ENCODE peak calls at places on chromosomes 11 and 22, in four cellular contexts. X is CD8-positive, alpha-beta memory T cell; E is NCI-H524; J is ACHN. S is an unnamed sample.

GRCh38 chr22:46293591-46294260 is 2.9 kb upstream of the GTSE1 start:
- DNase-seq in X (no peak), E (no peak), J (no peak), S (no peak)

GRCh38 chr11:72762641-72763304 is 10.6 kb upstream of the ARAP1 start:
- DNase-seq in X (no peak), E (no peak), J (no peak), S (no peak)

GRCh38 chr11:61543606-61544306 is 35.2 kb downstream of the LRRC10B start:
- DNase-seq in X (no peak), E (no peak), J (no peak), S (no peak)

GRCh38 chr11:59710136-59710847 is 3.4 kb downstream of the OR10V1 start:
- DNase-seq in X (no peak), E (no peak), J (no peak), S (peak)

GRCh38 chr22:21761994-21762680 is 26.5 kb upstream of the YPEL1 start:
- DNase-seq in X (no peak), E (no peak), J (no peak), S (no peak)

GRCh38 chr11:128066429-128066828 is 520.9 kb downstream of the ETS1 start:
- DNase-seq in X (no peak), E (no peak), J (no peak), S (no peak)

GRCh38 chr11:116544721-116545120 is 228.1 kb downstream of the BUD13 start:
- DNase-seq in X (no peak), E (no peak), J (no peak), S (no peak)

GRCh38 chr11:118435893-118436624 is at the start of gene KMT2A:
- DNase-seq in X (peak), E (peak), J (peak), S (peak)

GRCh38 chr22:46763051-46763705 is 728 bp downstream of the TBC1D22A start:
- DNase-seq in X (peak), E (no peak), J (peak), S (peak)

GRCh38 chr22:38033522-38034277 is 23.5 kb upstream of the PICK1 start:
- DNase-seq in X (no peak), E (no peak), J (no peak), S (no peak)

GRCh38 chr22:42300286-42301071 is 30.0 kb upstream of the TCF20 start:
- DNase-seq in X (peak), E (no peak), J (peak), S (no peak)

GRCh38 chr11:20501971-20502370 is 97.4 kb upstream of the SLC6A5 start:
- DNase-seq in X (no peak), E (no peak), J (no peak), S (no peak)

GRCh38 chr11:46363455-46363920 is 16.2 kb downstream of the DGKZ start:
- DNase-seq in X (no peak), E (peak), J (no peak), S (no peak)

GRCh38 chr22:35422936-35423335 is 23.0 kb downstream of the MCM5 start:
- DNase-seq in X (no peak), E (no peak), J (no peak), S (no peak)

GRCh38 chr11:88484873-88485621 is 147.5 kb upstream of the CTSC start:
- DNase-seq in X (peak), E (no peak), J (peak), S (peak)

GRCh38 chr11:9160166-9160565 is 68.8 kb upstream of the SCUBE2 start:
- DNase-seq in X (no peak), E (no peak), J (no peak), S (no peak)

GRCh38 chr11:68998390-68998911 is 14.6 kb downstream of the MRGPRF start:
- DNase-seq in X (no peak), E (peak), J (no peak), S (peak)

GRCh38 chr11:877565-877964 is 33.0 kb downstream of the CHID1 start:
- DNase-seq in X (no peak), E (no peak), J (peak), S (peak)

GRCh38 chr11:6628526-6628925 is 9.3 kb upstream of the TPP1 start:
- DNase-seq in X (no peak), E (no peak), J (no peak), S (no peak)

GRCh38 chr22:48427731-48428211 is 1399.9 kb downstream of the BRD1 start:
- DNase-seq in X (no peak), E (no peak), J (no peak), S (no peak)

GRCh38 chr11:77784572-77784971 is 36.0 kb downstream of the RSF1 start:
- DNase-seq in X (no peak), E (no peak), J (no peak), S (no peak)

GRCh38 chr11:7348432-7349298 is 97.0 kb downstream of the SYT9 start:
- DNase-seq in X (no peak), E (peak), J (no peak), S (no peak)

GRCh38 chr22:25853078-25853477 is 111.1 kb downstream of the MYO18B start:
- DNase-seq in X (no peak), E (no peak), J (no peak), S (no peak)

GRCh38 chr11:35088676-35089075 is 50.3 kb upstream of the CD44 start:
- DNase-seq in X (no peak), E (no peak), J (no peak), S (no peak)

GRCh38 chr22:36552300-36552699 is 23.3 kb upstream of the EIF3D start:
- DNase-seq in X (no peak), E (no peak), J (no peak), S (no peak)

GRCh38 chr22:24289138-24289537 is 18.5 kb downstream of the SPECC1L start:
- DNase-seq in X (no peak), E (no peak), J (peak), S (no peak)

GRCh38 chr22:25402501-25403283 is 161.8 kb upstream of the GRK3 start:
- DNase-seq in X (no peak), E (no peak), J (peak), S (no peak)

GRCh38 chr22:20244744-20245576 is 23.2 kb downstream of the RTN4R start:
- DNase-seq in X (peak), E (no peak), J (no peak), S (no peak)

GRCh38 chr11:65172600-65172999 is 2.6 kb downstream of the SPDYC start:
- DNase-seq in X (no peak), E (no peak), J (no peak), S (peak)

GRCh38 chr11:76597533-76598425 is 72.8 kb downstream of the LRRC32 start:
- DNase-seq in X (no peak), E (no peak), J (no peak), S (no peak)

GRCh38 chr22:26471522-26471921 is 12.1 kb downstream of the HPS4 start:
- DNase-seq in X (no peak), E (no peak), J (peak), S (no peak)

GRCh38 chr11:18091731-18092130 is 14.2 kb downstream of the SAAL1 start:
- DNase-seq in X (no peak), E (no peak), J (no peak), S (no peak)

GRCh38 chr11:36150986-36151385 is 138.2 kb downstream of the COMMD9 start:
- DNase-seq in X (no peak), E (no peak), J (no peak), S (no peak)

GRCh38 chr11:18789942-18790341 is 1.7 kb downstream of the PTPN5 start:
- DNase-seq in X (no peak), E (no peak), J (no peak), S (no peak)

GRCh38 chr22:47966316-47966715 is 1203.9 kb downstream of the TBC1D22A start:
- DNase-seq in X (no peak), E (no peak), J (no peak), S (no peak)

GRCh38 chr11:33709471-33709870 is 8.8 kb upstream of the C11orf91 start:
- DNase-seq in X (no peak), E (no peak), J (no peak), S (no peak)

S was measured in erythroblast.